ENCODE peak calls at places on chromosome 9, in five cellular contexts. U is aorta, X is hepatocyte, M is heart left ventricle, V is neuronal stem cell. F is an unnamed sample.
A peak's percentile ranks its signal among the peaks of the same experiment; 100 is the strongest.

GRCh38 chr9:78397045-78397843 is 100.3 kb downstream of the PSAT1 start:
- DNase-seq in M (no peak), V (peak; percentile 0), U (no peak), X (no peak), F (no peak)

GRCh38 chr9:116450378-116451139 is 236.5 kb upstream of the TRIM32 start:
- DNase-seq in V (no peak), M (no peak), X (peak; percentile 22), U (no peak), F (no peak)

GRCh38 chr9:126229501-126229900 is 97.1 kb upstream of the MVB12B start:
- DNase-seq in M (no peak), X (no peak), U (no peak), V (no peak), F (no peak)

GRCh38 chr9:4836676-4837075 is 43.9 kb downstream of the RCL1 start:
- DNase-seq in X (no peak), U (no peak), V (no peak), M (no peak), F (no peak)

GRCh38 chr9:93065321-93065720 is 6.8 kb downstream of the SUSD3 start:
- DNase-seq in V (no peak), U (no peak), M (no peak), X (no peak), F (no peak)

GRCh38 chr9:127874301-127875216 is 2.9 kb downstream of the AK1 start:
- DNase-seq in X (no peak), V (no peak), M (peak; percentile 72), U (peak; percentile 79), F (no peak)

GRCh38 chr9:91419222-91420191 is 4.1 kb downstream of the NFIL3 start:
- DNase-seq in V (no peak), X (peak; percentile 83), U (peak; percentile 85), M (no peak), F (peak; percentile 69)

GRCh38 chr9:113738898-113739604 is 137.1 kb upstream of the ZNF618 start:
- DNase-seq in M (no peak), X (no peak), U (no peak), V (no peak), F (no peak)

GRCh38 chr9:130665431-130666392 is 1.3 kb downstream of the PRDM12 start:
- DNase-seq in X (no peak), M (no peak), U (no peak), V (no peak), F (no peak)

GRCh38 chr9:98222885-98223640 is 30.6 kb upstream of the CORO2A start:
- DNase-seq in V (no peak), U (peak; percentile 72), M (no peak), X (no peak), F (no peak)

GRCh38 chr9:97714435-97714834 is 17.3 kb upstream of the XPA start:
- DNase-seq in U (no peak), V (no peak), X (peak; percentile 33), M (no peak), F (no peak)

GRCh38 chr9:118330191-118330986 is 626.2 kb downstream of the TLR4 start:
- DNase-seq in V (no peak), X (no peak), M (no peak), U (no peak), F (no peak)

GRCh38 chr9:1005043-1005667 is 28.7 kb downstream of the DMRT3 start:
- DNase-seq in X (peak; percentile 74), M (no peak), U (no peak), V (peak; percentile 50), F (no peak)

GRCh38 chr9:98081477-98082219 is 25.1 kb downstream of the NANS start:
- DNase-seq in V (no peak), X (peak; percentile 37), M (no peak), U (no peak), F (peak; percentile 71)

GRCh38 chr9:73548201-73548600 is 396.5 kb downstream of the ANXA1 start:
- DNase-seq in V (no peak), X (no peak), M (no peak), U (no peak), F (no peak)

GRCh38 chr9:121085661-121086060 is 10.9 kb downstream of the CNTRL start:
- DNase-seq in X (no peak), V (no peak), U (no peak), M (no peak), F (no peak)

GRCh38 chr9:89165341-89165740 is 13.3 kb downstream of the SHC3 start:
- DNase-seq in V (no peak), U (no peak), X (no peak), M (no peak), F (no peak)

GRCh38 chr9:38362912-38363588 is 29.5 kb upstream of the ALDH1B1 start:
- DNase-seq in M (no peak), U (peak; percentile 73), V (peak; percentile 52), X (peak; percentile 76), F (peak; percentile 47)

GRCh38 chr9:109289186-109289585 is 31.7 kb downstream of the EPB41L4B start:
- DNase-seq in M (no peak), X (no peak), U (no peak), V (no peak), F (no peak)

GRCh38 chr9:12777149-12778010 is 2.6 kb downstream of the LURAP1L start:
- DNase-seq in U (no peak), X (no peak), M (no peak), V (no peak), F (no peak)

GRCh38 chr9:128593039-128593438 is 40.7 kb downstream of the SPTAN1 start:
- DNase-seq in M (no peak), V (no peak), X (no peak), U (no peak), F (no peak)

GRCh38 chr9:128420651-128421473 is at the start of gene CERCAM:
- DNase-seq in X (peak; percentile 87), V (peak; percentile 48), M (peak; percentile 81), U (peak; percentile 91), F (no peak)

GRCh38 chr9:99573052-99573451 is 248.6 kb upstream of the NR4A3 start:
- DNase-seq in X (no peak), U (no peak), V (no peak), M (no peak), F (no peak)

GRCh38 chr9:68704804-68705635 is at the start of gene PIP5K1B:
- DNase-seq in V (peak; percentile 71), M (peak; percentile 87), U (peak; percentile 87), X (peak; percentile 89), F (peak; percentile 83)

GRCh38 chr9:74577956-74578355 is 80.8 kb downstream of the RORB start:
- DNase-seq in M (no peak), V (no peak), X (peak; percentile 10), U (no peak), F (no peak)

GRCh38 chr9:95167998-95168397 is 149.5 kb downstream of the FANCC start:
- DNase-seq in M (no peak), U (no peak), V (peak; percentile 77), X (peak; percentile 88), F (peak; percentile 78)

GRCh38 chr9:90025816-90026215 is 421.0 kb downstream of the GADD45G start:
- DNase-seq in M (no peak), X (peak; percentile 47), V (no peak), U (no peak), F (no peak)

GRCh38 chr9:113250807-113251206 is 24.6 kb downstream of the CDC26 start:
- DNase-seq in M (no peak), X (no peak), U (no peak), V (no peak), F (no peak)

GRCh38 chr9:114317665-114318357 is 5.1 kb upstream of the ORM1 start:
- DNase-seq in M (no peak), X (no peak), U (no peak), V (no peak), F (no peak)

GRCh38 chr9:112104901-112105300 is 70.2 kb downstream of the SUSD1 start:
- DNase-seq in X (no peak), V (no peak), U (no peak), M (no peak), F (no peak)

GRCh38 chr9:113737414-113738271 is 138.5 kb upstream of the ZNF618 start:
- DNase-seq in M (no peak), U (no peak), X (peak; percentile 83), V (peak; percentile 73), F (no peak)

GRCh38 chr9:6226696-6227095 is 11.1 kb downstream of the IL33 start:
- DNase-seq in X (no peak), U (no peak), M (no peak), V (no peak), F (no peak)

GRCh38 chr9:6229186-6229585 is 13.6 kb downstream of the IL33 start:
- DNase-seq in U (no peak), V (no peak), M (no peak), X (no peak), F (no peak)

GRCh38 chr9:6229604-6230003 is 14.0 kb downstream of the IL33 start:
- DNase-seq in M (no peak), V (no peak), X (peak; percentile 38), U (no peak), F (no peak)

GRCh38 chr9:6232546-6232945 is 16.9 kb downstream of the IL33 start:
- DNase-seq in U (no peak), V (no peak), X (no peak), M (no peak), F (no peak)

GRCh38 chr9:6230037-6230778 is 14.6 kb downstream of the IL33 start:
- DNase-seq in X (peak; percentile 24), V (no peak), U (no peak), M (no peak), F (no peak)
- H3K4me1 ChIP-seq in X (peaks cover 11% of the 10 kb centered on the region), V (no peaks in the 10 kb centered on the region), U (peaks cover 21% of the 10 kb centered on the region), M (no peaks in the 10 kb centered on the region), F (no peaks in the 10 kb centered on the region)

GRCh38 chr9:136543830-136544548 is 1.9 kb downstream of the NOTCH1 start:
- DNase-seq in M (no peak), V (no peak), X (no peak), U (no peak), F (peak; percentile 77)
- H3K4me1 ChIP-seq in M (peaks cover 42% of the 10 kb centered on the region), V (peaks cover 43% of the 10 kb centered on the region), X (peaks cover 22% of the 10 kb centered on the region), U (no peaks in the 10 kb centered on the region), F (peaks cover 32% of the 10 kb centered on the region)

GRCh38 chr9:87569008-87569908 is 71.6 kb downstream of the DAPK1 start:
- DNase-seq in V (no peak), U (no peak), X (peak; percentile 76), M (no peak), F (no peak)

GRCh38 chr9:87567566-87567965 is 69.9 kb downstream of the DAPK1 start:
- DNase-seq in M (no peak), V (no peak), X (no peak), U (peak; percentile 82), F (no peak)

GRCh38 chr9:87564706-87565335 is 67.2 kb downstream of the DAPK1 start:
- DNase-seq in X (no peak), U (no peak), V (no peak), M (no peak), F (no peak)

GRCh38 chr9:87567988-87568800 is 70.5 kb downstream of the DAPK1 start:
- DNase-seq in V (no peak), X (no peak), M (no peak), U (no peak), F (no peak)

GRCh38 chr9:87567047-87567446 is 69.4 kb downstream of the DAPK1 start:
- DNase-seq in U (no peak), X (no peak), V (no peak), M (no peak), F (no peak)
- H3K4me1 ChIP-seq in U (no peaks in the 10 kb centered on the region), X (peaks cover 38% of the 10 kb centered on the region), V (peaks cover 8% of the 10 kb centered on the region), M (no peaks in the 10 kb centered on the region), F (peaks cover 3% of the 10 kb centered on the region)

DNA sequence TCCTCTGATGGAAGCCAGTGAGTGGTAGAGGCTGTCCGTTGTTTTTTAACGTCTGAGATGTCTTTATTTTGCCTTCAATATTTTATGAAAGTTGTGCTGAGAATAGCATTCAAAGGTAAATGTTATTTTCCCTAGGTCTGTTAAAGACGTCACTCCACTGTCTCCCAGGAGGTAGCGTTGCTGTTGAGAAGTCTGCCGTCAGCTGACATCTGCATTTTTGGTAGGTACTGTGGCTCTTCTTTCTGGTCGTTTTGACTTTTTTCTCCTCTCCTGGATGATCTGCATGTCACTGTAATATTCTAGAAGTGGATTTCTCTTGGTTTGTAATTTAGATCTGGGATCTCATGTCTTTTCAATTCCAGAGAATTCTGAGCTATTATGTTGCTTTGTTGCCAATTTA is 26.4 kb downstream of the SURF6 start:
- DNase-seq in X (no peak), U (no peak), V (no peak), M (no peak), F (no peak)
- H3K4me1 ChIP-seq in X (no peaks in the 10 kb centered on the region), U (no peaks in the 10 kb centered on the region), V (no peaks in the 10 kb centered on the region), M (no peaks in the 10 kb centered on the region), F (no peaks in the 10 kb centered on the region)